ENCODE peak calls at places on chromosomes 13 and 19, in nine cellular contexts. H, B, G, S, V, I, D, J and L are unnamed samples.

GRCh38 chr13:24529478-24529877 is 16.9 kb upstream of the PARP4 start:
- DNase-seq in J (no peak), G (no peak), I (no peak), V (no peak), H (no peak), B (no peak), S (no peak), D (no peak), L (no peak)

GRCh38 chr19:38626401-38626800 is 7.4 kb downstream of the EIF3K start:
- DNase-seq in S (no peak), I (no peak), V (no peak), J (no peak), D (no peak), B (no peak), G (no peak), H (no peak), L (no peak)

GRCh38 chr13:28040977-28041376 is 52.5 kb upstream of the URAD start:
- DNase-seq in H (no peak), S (no peak), D (no peak), J (no peak), V (no peak), I (no peak), B (no peak), G (no peak), L (no peak)

GRCh38 chr13:31355001-31355400 is 155.2 kb downstream of the B3GLCT start:
- DNase-seq in G (no peak), H (no peak), J (no peak), V (no peak), I (no peak), D (no peak), S (no peak), B (no peak), L (no peak)

GRCh38 chr13:19050901-19051300 is 130.7 kb downstream of the TUBA3C start:
- DNase-seq in V (no peak), B (no peak), J (no peak), G (no peak), D (no peak), S (no peak), I (no peak), H (no peak), L (no peak)

GRCh38 chr19:17394891-17395415 is 957 bp upstream of the CCDC194 start:
- DNase-seq in B (no peak), I (no peak), G (peak), V (no peak), H (peak), J (peak), S (no peak), D (peak), L (peak)

GRCh38 chr13:40787062-40787461 is 2.3 kb upstream of the SLC25A15 start:
- DNase-seq in H (no peak), G (no peak), D (no peak), S (no peak), B (no peak), I (no peak), J (peak), V (peak), L (no peak)

GRCh38 chr13:109873351-109874123 is 87.2 kb upstream of the IRS2 start:
- DNase-seq in I (no peak), G (no peak), J (no peak), S (no peak), V (no peak), D (peak), B (no peak), H (no peak), L (no peak)

GRCh38 chr13:103948477-103948876 is 882.3 kb upstream of the SLC10A2 start:
- DNase-seq in D (no peak), B (no peak), H (no peak), I (no peak), G (no peak), J (peak), V (no peak), S (no peak), L (no peak)

GRCh38 chr13:33334831-33335230 is 49.3 kb upstream of the STARD13 start:
- DNase-seq in S (no peak), J (no peak), H (no peak), I (no peak), D (no peak), B (no peak), V (no peak), G (no peak), L (no peak)

GRCh38 chr13:113049521-113049941 is 56.1 kb upstream of the F7 start:
- DNase-seq in B (no peak), H (no peak), S (no peak), D (no peak), I (no peak), G (no peak), V (no peak), J (no peak), L (no peak)

GRCh38 chr19:46975918-46976782 is 43.5 kb upstream of the NPAS1 start:
- DNase-seq in S (no peak), J (peak), G (no peak), V (peak), D (peak), H (peak), I (no peak), B (peak), L (peak)

GRCh38 chr19:52679598-52679997 is 41.4 kb upstream of the ZNF83 start:
- DNase-seq in S (no peak), V (no peak), H (no peak), I (no peak), D (no peak), B (no peak), G (no peak), J (no peak), L (no peak)

GRCh38 chr13:79741006-79741405 is 260.1 kb downstream of the NDFIP2 start:
- DNase-seq in J (peak), S (no peak), B (no peak), G (no peak), H (peak), I (no peak), D (no peak), V (peak), L (peak)

GRCh38 chr13:108176685-108177274 is 38.6 kb downstream of the LIG4 start:
- DNase-seq in V (no peak), D (peak), H (no peak), I (no peak), G (peak), J (peak), B (no peak), S (no peak), L (no peak)

GRCh38 chr13:45511310-45512147 is 46.8 kb downstream of the COG3 start:
- DNase-seq in G (peak), I (peak), D (no peak), S (peak), V (peak), J (peak), B (no peak), H (peak), L (peak)

GRCh38 chr19:50646074-50646807 is 3.0 kb upstream of the C19orf81 start:
- DNase-seq in I (no peak), B (no peak), J (peak), H (no peak), S (no peak), V (peak), D (no peak), G (no peak), L (peak)

GRCh38 chr13:108200781-108201398 is 14.4 kb downstream of the LIG4 start:
- DNase-seq in I (no peak), G (no peak), D (no peak), H (no peak), J (peak), S (no peak), B (no peak), V (peak), L (no peak)

GRCh38 chr13:43057653-43058317 is 34.4 kb downstream of the DNAJC15 start:
- DNase-seq in D (peak), S (no peak), J (peak), B (no peak), G (peak), V (no peak), H (peak), I (peak), L (no peak)

GRCh38 chr19:46350758-46351159 is 3.9 kb downstream of the PPP5C start:
- DNase-seq in D (no peak), J (no peak), G (no peak), V (no peak), H (no peak), I (peak), B (no peak), S (no peak), L (no peak)

GRCh38 chr13:113903361-113903760 is 39.5 kb upstream of the GAS6 start:
- DNase-seq in B (no peak), V (peak), S (no peak), D (no peak), J (peak), I (no peak), H (no peak), G (no peak), L (no peak)

GRCh38 chr19:10290439-10290875 is 705 bp downstream of the ICAM5 start:
- DNase-seq in D (peak), I (no peak), V (no peak), B (no peak), J (no peak), G (peak), H (no peak), S (no peak), L (no peak)

GRCh38 chr13:40408602-40409001 is 257.8 kb downstream of the FOXO1 start:
- DNase-seq in G (no peak), B (no peak), D (no peak), J (peak), H (no peak), I (no peak), V (peak), S (no peak), L (no peak)

GRCh38 chr13:46648166-46648607 is 95.2 kb downstream of the LRCH1 start:
- DNase-seq in S (no peak), V (no peak), I (no peak), D (peak), H (no peak), B (no peak), J (peak), G (no peak), L (no peak)

GRCh38 chr13:25911020-25911419 is 140.8 kb downstream of the SHISA2 start:
- DNase-seq in D (peak), I (no peak), G (no peak), S (no peak), B (no peak), V (no peak), J (no peak), H (no peak), L (no peak)

GRCh38 chr13:101398920-101399319 is 17.4 kb downstream of the NALCN start:
- DNase-seq in G (no peak), S (no peak), J (peak), V (peak), H (no peak), I (no peak), D (no peak), B (no peak), L (no peak)

GRCh38 chr19:41734585-41734984 is 20.7 kb upstream of the CEACAM6 start:
- DNase-seq in V (no peak), I (no peak), S (no peak), G (no peak), D (no peak), J (no peak), H (no peak), B (no peak), L (no peak)

GRCh38 chr13:66207610-66208009 is 1022.5 kb downstream of the PCDH9 start:
- DNase-seq in B (no peak), J (no peak), S (no peak), V (no peak), I (no peak), G (no peak), H (no peak), D (no peak), L (no peak)

GRCh38 chr13:113992276-113993005 is 18.6 kb upstream of the C13orf46 start:
- DNase-seq in J (no peak), D (no peak), I (no peak), V (no peak), B (no peak), H (no peak), S (no peak), G (no peak), L (no peak)

GRCh38 chr19:2274937-2275535 is 6.9 kb downstream of the PEAK3 start:
- DNase-seq in G (peak), V (peak), D (peak), H (peak), J (peak), S (no peak), B (no peak), I (peak), L (peak)

GRCh38 chr13:28059214-28059613 is 41.2 kb downstream of the FLT3 start:
- DNase-seq in S (no peak), G (peak), J (peak), V (peak), B (no peak), H (peak), I (no peak), D (peak), L (peak)